ENCODE peak calls at places on chromosomes 3 and 15, in ten cellular contexts. G is breast epithelium, M is GM23338, D is neural progenitor cell, N is stomach, C is tibial artery, L is psoas muscle, U is lower lobe of right lung, R is mucosa of descending colon, P is brain microvascular endothelial cell. K is an unnamed sample.

GRCh38 chr15:60649845-60650548 is 171.1 kb upstream of the ICE2 start:
- DNase-seq in G (no peak), M (peak), D (no peak), N (no peak), C (no peak), L (no peak), U (no peak), R (no peak), P (no peak), K (no peak)

GRCh38 chr3:131995936-131996335 is 38.9 kb downstream of the CPNE4 start:
- DNase-seq in G (no peak), M (no peak), D (no peak), N (no peak), C (no peak), L (no peak), U (no peak), R (no peak), P (no peak), K (peak)

GRCh38 chr3:355622-356021 is 159.1 kb downstream of the CHL1 start:
- DNase-seq in G (no peak), M (no peak), D (no peak), N (no peak), C (no peak), L (no peak), U (no peak), R (peak), P (no peak), K (peak)

GRCh38 chr3:14019459-14019858 is 105.2 kb downstream of the CHCHD4 start:
- DNase-seq in G (no peak), M (no peak), D (no peak), N (no peak), C (no peak), L (no peak), U (no peak), R (no peak), P (no peak), K (peak)

GRCh38 chr3:143973352-143974021 is 1.9 kb downstream of the DIPK2A start:
- DNase-seq in G (no peak), M (no peak), D (peak), N (no peak), C (peak), L (no peak), U (no peak), R (no peak), P (peak), K (peak)

GRCh38 chr3:157824281-157824680 is 281.9 kb downstream of the SHOX2 start:
- DNase-seq in G (no peak), M (no peak), D (no peak), N (no peak), C (no peak), L (no peak), U (no peak), R (no peak), P (no peak), K (no peak)

GRCh38 chr3:80612366-80612765 is 844.6 kb upstream of the ROBO1 start:
- DNase-seq in G (no peak), M (no peak), D (no peak), N (no peak), C (no peak), L (no peak), U (no peak), R (no peak), P (no peak), K (no peak)

GRCh38 chr15:101049856-101050646 is 130.9 kb downstream of the LRRK1 start:
- DNase-seq in G (no peak), M (no peak), D (no peak), N (peak), C (no peak), L (no peak), U (no peak), R (peak), P (no peak), K (no peak)

GRCh38 chr3:66076861-66077495 is 38.3 kb upstream of the MAGI1 start:
- DNase-seq in G (no peak), M (no peak), D (no peak), N (no peak), C (no peak), L (no peak), U (no peak), R (no peak), P (no peak), K (peak)

GRCh38 chr3:69120879-69121464 is 1.4 kb downstream of the LMOD3 start:
- DNase-seq in G (peak), M (peak), D (peak), N (peak), C (peak), L (peak), U (no peak), R (peak), P (peak), K (peak)

GRCh38 chr3:170049146-170050000 is 11.6 kb downstream of the GPR160 start:
- DNase-seq in G (peak), M (no peak), D (no peak), N (peak), C (no peak), L (peak), U (peak), R (peak), P (peak), K (no peak)

GRCh38 chr15:68818671-68819450 is 1.8 kb downstream of the ANP32A start:
- DNase-seq in G (peak), M (peak), D (peak), N (peak), C (peak), L (peak), U (peak), R (peak), P (no peak), K (peak)

GRCh38 chr3:46191730-46192129 is 16.4 kb downstream of the CCR1 start:
- DNase-seq in G (no peak), M (no peak), D (no peak), N (no peak), C (no peak), L (no peak), U (no peak), R (no peak), P (no peak), K (no peak)

GRCh38 chr3:114624676-114625181 is 330.9 kb downstream of the TIGIT start:
- DNase-seq in G (peak), M (no peak), D (no peak), N (peak), C (peak), L (peak), U (peak), R (peak), P (peak), K (peak)

GRCh38 chr15:35546581-35547381 is 816 bp upstream of the DPH6 start:
- DNase-seq in G (no peak), M (peak), D (no peak), N (no peak), C (no peak), L (no peak), U (no peak), R (no peak), P (no peak), K (no peak)

GRCh38 chr3:14537590-14538450 is 2.3 kb downstream of the GRIP2 start:
- DNase-seq in G (no peak), M (no peak), D (no peak), N (no peak), C (no peak), L (peak), U (peak), R (no peak), P (no peak), K (no peak)

GRCh38 chr3:196471551-196471950 is 32.0 kb downstream of the RNF168 start:
- DNase-seq in G (no peak), M (no peak), D (no peak), N (no peak), C (no peak), L (no peak), U (no peak), R (no peak), P (peak), K (peak)

GRCh38 chr3:56764904-56765445 is 36.8 kb downstream of the ARHGEF3 start:
- DNase-seq in G (no peak), M (no peak), D (no peak), N (no peak), C (no peak), L (no peak), U (no peak), R (no peak), P (no peak), K (no peak)

GRCh38 chr3:56773588-56774330 is 28.0 kb downstream of the ARHGEF3 start:
- DNase-seq in G (no peak), M (no peak), D (no peak), N (no peak), C (no peak), L (no peak), U (no peak), R (no peak), P (no peak), K (no peak)

GRCh38 chr3:56771376-56771775 is 30.4 kb downstream of the ARHGEF3 start:
- DNase-seq in G (no peak), M (no peak), D (no peak), N (no peak), C (no peak), L (no peak), U (no peak), R (no peak), P (no peak), K (no peak)

GRCh38 chr3:56772926-56773587 is 28.7 kb downstream of the ARHGEF3 start:
- DNase-seq in G (no peak), M (no peak), D (no peak), N (no peak), C (no peak), L (no peak), U (no peak), R (no peak), P (no peak), K (peak)

DNA sequence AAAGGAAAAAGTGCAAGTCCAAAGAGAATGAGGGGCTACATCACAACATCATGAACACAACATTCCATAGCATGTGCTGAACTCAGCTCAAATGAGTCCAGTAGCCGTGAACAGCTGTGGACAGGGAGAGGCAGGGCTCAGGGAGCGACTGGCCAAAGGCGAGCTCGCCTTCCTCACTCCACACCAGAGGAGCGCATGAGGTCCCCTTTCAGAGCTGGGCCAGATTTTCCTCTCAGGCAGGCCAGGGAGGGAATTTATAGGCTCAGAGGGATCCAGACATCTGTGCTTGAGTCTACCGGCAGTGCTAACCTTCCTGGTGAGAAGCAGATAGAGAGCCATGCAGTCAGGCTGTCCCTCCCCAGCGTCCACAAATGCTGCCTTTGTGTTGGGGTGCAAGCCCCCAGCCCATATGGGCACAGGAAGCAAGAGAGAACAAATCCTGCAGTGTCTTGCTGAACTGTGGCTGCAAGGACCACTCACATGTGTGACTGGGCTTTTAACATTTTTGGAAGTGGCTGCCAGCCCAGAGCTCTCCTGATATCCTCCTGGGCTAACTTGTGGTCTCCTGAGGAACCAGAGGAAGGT is 32.5 kb downstream of the ARHGEF3 start:
- DNase-seq in G (no peak), M (no peak), D (peak), N (no peak), C (no peak), L (no peak), U (no peak), R (no peak), P (no peak), K (no peak)
- H3K4me3 ChIP-seq in G (no peak), M (no peak), D (no peak), N (no peak), C (no peak), L (no peak), U (no peak), R (no peak), P (no peak), K (no peak)

DNA sequence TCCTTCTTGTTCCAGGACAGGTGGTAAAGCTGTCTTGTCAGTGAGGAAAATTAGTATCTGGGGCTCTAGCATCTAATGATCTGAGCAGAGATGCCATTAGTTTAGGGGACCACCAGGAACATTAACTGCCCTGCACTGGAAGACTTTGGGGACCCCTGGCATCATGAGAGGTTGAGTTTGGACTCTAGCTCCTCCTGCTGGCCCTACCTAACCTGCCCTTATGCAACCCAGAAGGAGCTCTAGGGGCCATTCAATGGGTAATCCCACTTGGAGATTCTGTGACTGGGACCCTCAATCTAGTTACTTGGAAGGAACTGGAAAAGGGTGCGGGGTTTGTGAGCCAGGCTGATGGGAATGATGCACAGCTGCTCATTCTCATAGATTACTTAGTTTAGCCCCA is 451.0 kb downstream of the EPHB1 start:
- DNase-seq in G (no peak), M (peak), D (no peak), N (no peak), C (no peak), L (no peak), U (no peak), R (no peak), P (no peak), K (no peak)
- TF ChIP-seq CTCF in G (no peak), M (peak), D (peak), N (no peak), C (no peak), L (peak), U (no peak), R (no peak), P (no peak), K (no peak)

DNA sequence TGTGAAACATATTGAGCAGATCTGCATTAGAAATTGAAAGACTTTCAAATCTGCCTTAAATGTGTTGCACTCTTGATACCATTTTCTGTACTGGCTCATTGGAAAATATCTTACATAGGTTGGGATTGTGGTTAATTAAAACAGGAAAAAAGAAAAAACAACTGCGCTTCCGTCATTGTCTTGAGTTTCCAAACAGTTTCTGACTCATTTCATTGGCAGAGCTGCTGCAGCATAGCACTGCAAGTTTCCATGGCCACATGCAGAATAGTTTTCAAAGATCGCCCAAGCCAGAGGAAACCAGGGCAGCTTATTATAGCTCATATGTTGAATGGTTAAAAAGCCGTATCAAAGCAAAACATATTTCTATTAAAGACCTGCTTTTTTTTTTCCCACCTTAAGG is 446.6 kb upstream of the BCHE start:
- DNase-seq in G (no peak), M (no peak), D (no peak), N (no peak), C (peak), L (no peak), U (no peak), R (no peak), P (peak), K (peak)
- H3K4me3 ChIP-seq in G (no peak), M (no peak), D (no peak), N (peak), C (peak), L (no peak), U (no peak), R (no peak), P (no peak), K (no peak)

DNA sequence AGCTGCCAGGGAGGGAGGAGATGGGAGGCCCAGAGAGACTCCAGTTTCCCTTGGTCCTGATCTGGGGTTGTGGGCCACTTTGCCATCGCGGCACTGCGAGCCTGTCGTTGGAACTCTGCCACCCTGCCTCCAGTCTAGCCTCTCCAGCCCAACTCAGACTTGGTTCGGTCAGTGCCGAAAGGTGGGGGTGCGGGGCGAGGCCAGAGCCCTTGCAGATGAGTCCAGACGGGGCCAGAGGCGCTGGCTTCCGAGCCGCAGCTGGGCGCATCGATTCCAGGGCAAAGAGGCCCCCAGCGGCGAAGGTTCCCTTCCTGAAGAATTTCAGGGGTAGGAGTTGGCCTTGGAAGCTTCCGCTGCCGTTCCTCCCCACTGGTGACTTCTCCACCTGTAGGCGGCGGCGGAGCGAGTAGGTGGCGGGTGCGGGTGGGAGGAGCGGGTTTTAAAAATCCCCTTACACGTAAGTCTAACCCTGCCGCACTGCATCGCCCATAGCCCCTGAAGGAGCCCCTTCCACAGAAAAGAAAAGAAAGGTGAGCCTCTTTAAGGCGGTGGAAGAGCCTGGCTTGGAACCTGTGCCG is 5.1 kb downstream of the WNT5A start:
- DNase-seq in G (no peak), M (peak), D (peak), N (no peak), C (no peak), L (peak), U (no peak), R (no peak), P (peak), K (peak)
- TF ChIP-seq CTCF in G (no peak), M (peak), D (peak), N (no peak), C (no peak), L (no peak), U (no peak), R (no peak), P (peak), K (peak)

GRCh38 chr15:45630958-45631691 is 3.7 kb upstream of the SQOR start:
- DNase-seq in G (no peak), M (no peak), D (no peak), N (no peak), C (peak), L (no peak), U (no peak), R (peak), P (peak), K (peak)
- H3K4me3 ChIP-seq in G (peak), M (no peak), D (no peak), N (no peak), C (no peak), L (no peak), U (peak), R (no peak), P (peak), K (peak)

DNA sequence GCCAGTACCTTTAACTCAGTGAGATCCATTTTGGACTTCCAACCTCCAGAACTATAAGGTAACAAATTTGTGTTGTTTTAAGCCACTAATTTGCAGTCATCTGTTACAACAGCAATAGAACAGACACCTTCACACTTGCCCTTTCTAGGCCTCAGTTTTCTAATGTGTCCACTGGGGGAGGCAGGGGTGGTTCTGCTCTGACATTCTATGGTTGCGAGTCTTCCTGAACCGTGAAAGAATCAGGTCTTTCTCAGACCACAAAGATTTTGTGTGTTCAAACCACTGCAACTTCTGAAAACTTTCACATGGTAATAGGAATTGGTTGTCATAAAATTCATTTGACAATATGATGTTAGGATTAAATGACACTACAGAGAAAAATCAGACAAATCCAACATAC is 26.8 kb upstream of the CSTA start:
- DNase-seq in G (no peak), M (no peak), D (no peak), N (no peak), C (no peak), L (no peak), U (no peak), R (no peak), P (no peak), K (no peak)
- TF ChIP-seq CTCF in G (no peak), M (no peak), D (no peak), N (no peak), C (no peak), L (no peak), U (no peak), R (no peak), P (no peak), K (no peak)

DNA sequence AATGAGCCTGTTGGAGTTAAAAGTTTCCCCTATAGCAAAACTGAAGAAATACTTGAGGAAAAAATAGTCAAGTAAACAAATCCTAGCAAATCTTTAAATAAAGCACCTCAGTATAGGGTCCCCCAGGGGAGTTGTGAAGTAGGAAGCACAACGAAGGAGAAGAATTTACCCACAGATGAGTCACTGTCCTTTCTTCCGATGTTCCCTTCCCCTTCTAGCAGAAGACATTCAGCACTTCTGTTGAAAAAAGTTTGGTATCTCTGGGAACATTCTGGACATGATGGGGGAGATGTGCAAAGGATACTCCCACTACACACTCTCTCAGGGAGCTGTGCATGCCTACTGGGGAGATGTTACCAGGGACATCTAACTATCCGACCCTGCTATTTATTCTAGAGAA is 93.9 kb downstream of the RFTN1 start:
- DNase-seq in G (no peak), M (no peak), D (no peak), N (no peak), C (no peak), L (no peak), U (no peak), R (no peak), P (peak), K (peak)
- H3K4me3 ChIP-seq in G (no peak), M (no peak), D (no peak), N (no peak), C (no peak), L (no peak), U (no peak), R (no peak), P (no peak), K (no peak)